ENCODE peak calls at places on chromosomes 13 and 19, in four cellular contexts. X is IMR-90, Q is body of pancreas, U is HepG2. H is an unnamed sample. For H3K27me3, the result is how much of the 10 kb centered on the place peaks cover.

GRCh38 chr19:19171821-19172532 is 1.9 kb upstream of the MEF2B start:
- DNase-seq in U (peak), Q (no peak), X (peak), H (peak)

GRCh38 chr13:73141292-73141771 is 82.5 kb downstream of the KLF5 start:
- DNase-seq in X (peak), U (peak), Q (peak), H (no peak)

GRCh38 chr13:113364371-113364932 is 522 bp upstream of the GRTP1 start:
- DNase-seq in X (no peak), Q (no peak), U (no peak), H (no peak)

GRCh38 chr13:40206241-40207109 is 460.0 kb downstream of the FOXO1 start:
- DNase-seq in U (no peak), Q (peak), X (peak), H (no peak)

GRCh38 chr19:29886535-29886934 is 55.5 kb upstream of the URI1 start:
- DNase-seq in Q (no peak), X (no peak), U (no peak), H (no peak)

GRCh38 chr19:19592690-19593089 is 25.8 kb downstream of the PBX4 start:
- DNase-seq in U (no peak), X (no peak), Q (no peak), H (no peak)

GRCh38 chr19:7701654-7702457 is at the start of gene FCER2:
- DNase-seq in Q (no peak), X (no peak), U (peak), H (no peak)

GRCh38 chr13:27161980-27162379 is 9.6 kb downstream of the USP12 start:
- DNase-seq in Q (no peak), X (peak), U (no peak), H (no peak)

GRCh38 chr13:95797016-95797415 is 120.1 kb downstream of the DNAJC3 start:
- DNase-seq in X (no peak), Q (no peak), U (no peak), H (no peak)

GRCh38 chr19:52957591-52957990 is 5.1 kb downstream of the ZNF816 start:
- DNase-seq in Q (no peak), X (no peak), U (no peak), H (no peak)

GRCh38 chr19:8208119-8208709 is 956 bp upstream of the CERS4 start:
- DNase-seq in U (no peak), Q (peak), X (no peak), H (no peak)

GRCh38 chr13:47426126-47426849 is 529.4 kb upstream of the HTR2A start:
- DNase-seq in U (no peak), Q (no peak), X (peak), H (no peak)

GRCh38 chr13:79228972-79229371 is 177.1 kb downstream of the RBM26 start:
- DNase-seq in X (no peak), U (no peak), Q (no peak), H (no peak)

GRCh38 chr13:22487932-22488331 is 692.8 kb upstream of the SGCG start:
- DNase-seq in U (no peak), X (no peak), Q (no peak), H (no peak)

GRCh38 chr13:112984501-112984900 is 15.5 kb downstream of the MCF2L start:
- DNase-seq in X (no peak), Q (no peak), U (no peak), H (no peak)

GRCh38 chr13:44068169-44068568 is 188.5 kb downstream of the LACC1 start:
- DNase-seq in Q (no peak), X (peak), U (no peak), H (no peak)

GRCh38 chr19:15252398-15253018 is 20.3 kb upstream of the EPHX3 start:
- DNase-seq in U (no peak), Q (no peak), X (peak), H (no peak)

GRCh38 chr13:59211636-59212035 is 952.1 kb downstream of the DIAPH3 start:
- DNase-seq in Q (no peak), U (no peak), X (no peak), H (no peak)

GRCh38 chr13:20159646-20160345 is 1.1 kb downstream of the GJA3 start:
- DNase-seq in Q (no peak), U (no peak), X (peak), H (no peak)

GRCh38 chr13:44197791-44198770 is 175.5 kb upstream of the SERP2 start:
- DNase-seq in U (no peak), X (peak), Q (no peak), H (no peak)

GRCh38 chr19:3632098-3632497 is 5.5 kb upstream of the CACTIN start:
- DNase-seq in Q (no peak), X (no peak), U (no peak), H (no peak)

GRCh38 chr13:83452292-83452950 is 429.9 kb downstream of the SLITRK1 start:
- DNase-seq in U (no peak), Q (no peak), X (no peak), H (no peak)

GRCh38 chr19:13208964-13209796 is 59.0 kb downstream of the IER2 start:
- DNase-seq in Q (no peak), U (no peak), X (no peak), H (no peak)

GRCh38 chr19:8666814-8667405 is 31.7 kb downstream of the ACTL9 start:
- DNase-seq in Q (no peak), U (no peak), X (no peak), H (no peak)

GRCh38 chr13:102091231-102091630 is 310.6 kb downstream of the FGF14 start:
- DNase-seq in Q (no peak), U (no peak), X (no peak), H (no peak)
- TF ChIP-seq CTCF in Q (no peak), U (no peak), X (no peak), H (no peak)

GRCh38 chr19:9791552-9792181 is 23.1 kb upstream of the ZNF846 start:
- DNase-seq in X (peak), U (peak), Q (peak), H (peak)
- TF ChIP-seq POLR2A in X (no peak), U (peak), Q (no peak), H (no peak)

GRCh38 chr19:594265-594870 is 4.7 kb downstream of the HCN2 start:
- DNase-seq in U (no peak), Q (no peak), X (no peak), H (no peak)

GRCh38 chr19:592101-592500 is 2.4 kb downstream of the HCN2 start:
- DNase-seq in U (no peak), Q (no peak), X (no peak), H (peak)

GRCh38 chr19:591099-591958 is 1.6 kb downstream of the HCN2 start:
- DNase-seq in Q (peak), X (no peak), U (no peak), H (peak)

GRCh38 chr19:593505-593904 is 3.8 kb downstream of the HCN2 start:
- DNase-seq in X (no peak), Q (no peak), U (no peak), H (no peak)

GRCh38 chr19:593055-593454 is 3.4 kb downstream of the HCN2 start:
- DNase-seq in X (no peak), Q (no peak), U (no peak), H (no peak)
- H3K27me3 ChIP-seq in X (under half), Q (under half), U (under half), H (under half)

DNA sequence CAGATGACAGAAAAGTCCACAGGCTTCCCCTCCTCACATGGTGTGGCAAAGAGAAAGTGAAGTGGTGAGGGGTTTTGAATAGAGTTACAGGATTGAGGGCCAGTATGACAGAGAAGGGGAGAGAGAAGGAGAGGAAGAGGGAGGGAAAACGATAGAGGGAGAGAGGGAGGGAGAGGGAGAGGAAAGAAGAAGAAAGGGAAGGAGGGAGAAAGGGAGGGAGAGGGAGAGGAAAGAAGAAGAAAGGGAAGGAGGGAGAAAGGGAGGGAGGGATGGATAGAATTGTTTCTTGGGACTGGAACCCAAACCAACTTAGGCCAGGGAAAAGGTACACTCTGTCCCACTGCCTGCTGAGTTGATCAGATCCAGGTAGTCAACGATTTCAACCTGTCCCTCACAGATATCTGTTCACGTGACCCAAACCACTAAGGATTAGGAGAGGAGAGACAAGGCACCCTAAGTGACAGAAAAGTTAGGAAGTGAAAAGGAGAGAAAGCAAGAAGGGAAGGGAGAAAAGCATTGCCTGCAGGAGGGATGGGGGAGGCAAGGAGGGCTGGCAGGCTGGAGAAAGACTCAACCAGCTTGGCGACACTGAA is 8.1 kb upstream of the IGFL3 start:
- DNase-seq in U (no peak), X (no peak), Q (no peak), H (no peak)
- TF ChIP-seq CTCF in U (no peak), X (no peak), Q (no peak), H (no peak)

DNA sequence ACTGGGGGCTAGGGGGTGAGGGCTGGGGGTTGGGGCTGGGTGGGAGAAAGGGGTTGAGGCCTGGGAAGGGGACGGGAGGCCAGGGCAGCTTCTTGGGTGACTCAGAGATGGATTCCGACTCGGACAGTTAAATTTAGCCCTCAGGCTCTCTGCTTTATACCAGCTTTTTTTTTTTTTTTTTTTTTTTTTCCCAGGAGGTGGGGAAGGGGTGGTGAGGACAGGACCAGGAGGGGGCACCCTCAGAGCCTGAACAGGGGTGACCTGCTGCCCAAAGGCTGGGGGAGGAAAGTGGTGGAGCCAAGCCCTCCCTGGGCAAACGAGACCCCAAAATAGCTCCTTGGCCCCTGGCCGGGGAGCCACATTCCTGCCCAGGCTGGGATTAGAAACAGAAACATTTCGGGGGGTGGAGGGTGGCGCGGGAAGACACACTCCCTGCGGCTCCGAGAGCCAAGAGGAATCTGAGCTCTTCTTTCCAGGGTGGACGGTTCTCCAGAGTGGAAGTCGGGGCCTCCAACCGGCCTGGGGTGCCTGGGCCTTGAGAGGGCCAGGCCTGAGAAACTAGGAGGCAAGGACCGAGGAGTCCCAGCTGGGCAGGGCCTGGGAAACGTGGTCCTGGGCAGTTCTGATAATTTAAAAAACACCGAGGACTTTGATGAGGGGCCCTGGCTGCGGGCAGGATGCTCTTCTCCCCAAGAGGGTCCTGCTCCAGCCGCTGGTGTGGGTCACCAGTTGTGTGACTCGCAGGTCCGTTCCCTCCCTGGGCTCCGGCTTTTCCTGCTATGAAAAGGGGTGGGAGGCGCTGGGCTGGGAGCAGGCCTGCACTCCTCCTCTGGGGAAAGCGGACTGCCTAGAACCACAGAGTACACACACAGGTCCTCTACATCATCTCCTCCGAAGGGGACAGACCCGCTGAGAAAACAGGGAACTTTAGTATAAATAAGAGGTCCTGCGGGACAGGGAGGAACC is 813 bp upstream of the DMPK start:
- DNase-seq in Q (no peak), X (peak), U (no peak), H (no peak)
- TF ChIP-seq POLR2A in Q (no peak), X (no peak), U (no peak), H (no peak)

DNA sequence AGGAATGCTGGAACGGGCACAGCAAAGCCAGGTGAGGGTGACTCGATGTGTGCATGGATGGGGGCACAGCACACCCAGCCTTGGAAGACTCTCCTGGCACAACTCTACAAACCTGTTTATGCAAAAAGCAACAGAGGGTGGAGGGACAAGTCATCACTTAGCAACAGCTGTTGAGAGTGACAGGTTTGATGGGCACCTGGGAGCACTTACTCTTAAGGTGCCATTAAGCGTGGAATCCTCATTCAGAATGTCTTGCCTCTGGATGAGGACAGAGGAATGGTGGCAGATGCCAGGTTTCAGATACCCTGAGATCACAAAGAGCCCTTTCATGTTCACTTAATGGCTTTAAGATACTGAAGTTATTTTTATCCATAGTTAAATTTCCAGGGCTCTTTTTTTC is 97.0 kb downstream of the DCT start:
- DNase-seq in Q (no peak), X (no peak), U (no peak), H (no peak)
- H3K27me3 ChIP-seq in Q (under half), X (under half), U (under half), H (under half)